ENCODE peak calls at places on chromosome 19, in five cellular contexts. F, Z, J, I and E are unnamed samples. For H3K9me3 and H3K4me1, the result is how much of the 10 kb centered on the place peaks cover.

GRCh38 chr19:30784850-30785459 is 412.8 kb downstream of the ZNF536 start:
- DNase-seq in F (peak), Z (peak), J (peak), I (peak), E (peak)

GRCh38 chr19:18008814-18009213 is 844 bp downstream of the ARRDC2 start:
- DNase-seq in F (no peak), Z (no peak), J (no peak), I (no peak), E (no peak)

GRCh38 chr19:35768082-35768421 is 7.3 kb upstream of the ARHGAP33 start:
- DNase-seq in F (no peak), Z (no peak), J (no peak), I (no peak), E (no peak)

GRCh38 chr19:18610556-18611326 is 1.9 kb upstream of the TMEM59L start:
- DNase-seq in F (no peak), Z (no peak), J (no peak), I (no peak), E (no peak)

GRCh38 chr19:8206147-8207087 is 2.8 kb upstream of the CERS4 start:
- DNase-seq in F (no peak), Z (no peak), J (no peak), I (no peak), E (no peak)

GRCh38 chr19:51702103-51702753 is 9.1 kb downstream of the SPACA6 start:
- DNase-seq in F (peak), Z (peak), J (peak), I (peak), E (peak)

GRCh38 chr19:19039901-19040300 is 6.5 kb downstream of the ARMC6 start:
- DNase-seq in F (no peak), Z (no peak), J (no peak), I (no peak), E (no peak)

GRCh38 chr19:13958043-13958442 is 5.7 kb downstream of the DCAF15 start:
- DNase-seq in F (no peak), Z (no peak), J (no peak), I (no peak), E (no peak)

GRCh38 chr19:18719541-18719940 is 36.1 kb downstream of the CRTC1 start:
- DNase-seq in F (no peak), Z (no peak), J (no peak), I (no peak), E (no peak)

GRCh38 chr19:48501446-48501960 is 10.1 kb downstream of the LMTK3 start:
- DNase-seq in F (no peak), Z (no peak), J (no peak), I (peak), E (peak)

GRCh38 chr19:10155834-10156233 is 36.1 kb upstream of the EIF3G start:
- DNase-seq in F (no peak), Z (no peak), J (peak), I (no peak), E (no peak)

GRCh38 chr19:41548954-41549688 is 26.8 kb upstream of the CEACAM21 start:
- DNase-seq in F (no peak), Z (peak), J (no peak), I (no peak), E (no peak)

GRCh38 chr19:38003427-38004099 is 96.6 kb downstream of the SIPA1L3 start:
- DNase-seq in F (peak), Z (peak), J (peak), I (no peak), E (peak)

GRCh38 chr19:51460164-51460992 is 2.1 kb upstream of the SIGLEC8 start:
- DNase-seq in F (no peak), Z (no peak), J (peak), I (no peak), E (no peak)

GRCh38 chr19:46859637-46860124 is 1.1 kb upstream of the ARHGAP35 start:
- DNase-seq in F (peak), Z (no peak), J (peak), I (peak), E (peak)

GRCh38 chr19:11064831-11065303 is 24.4 kb upstream of the LDLR start:
- DNase-seq in F (no peak), Z (no peak), J (no peak), I (peak), E (no peak)

GRCh38 chr19:41939861-41940442 is 11.7 kb upstream of the ERFL start:
- DNase-seq in F (no peak), Z (peak), J (no peak), I (peak), E (no peak)

GRCh38 chr19:37902668-37903067 is 3.7 kb downstream of the WDR87 start:
- DNase-seq in F (peak), Z (peak), J (peak), I (peak), E (peak)

GRCh38 chr19:17020823-17021222 is 5.8 kb downstream of the CPAMD8 start:
- DNase-seq in F (no peak), Z (no peak), J (no peak), I (no peak), E (no peak)

GRCh38 chr19:31270897-31271568 is 78.2 kb downstream of the TSHZ3 start:
- DNase-seq in F (no peak), Z (no peak), J (peak), I (no peak), E (no peak)

GRCh38 chr19:38653028-38653571 is 5.7 kb downstream of the ACTN4 start:
- DNase-seq in F (no peak), Z (no peak), J (peak), I (no peak), E (no peak)

GRCh38 chr19:40803857-40804782 is 5.1 kb downstream of the EGLN2 start:
- DNase-seq in F (peak), Z (peak), J (no peak), I (no peak), E (peak)

GRCh38 chr19:3289971-3290569 is 65.6 kb downstream of the CELF5 start:
- DNase-seq in F (no peak), Z (no peak), J (no peak), I (no peak), E (no peak)

GRCh38 chr19:47280183-47280797 is 5.6 kb downstream of the INAFM1 start:
- DNase-seq in F (no peak), Z (peak), J (no peak), I (peak), E (no peak)

GRCh38 chr19:4305253-4305612 is 835 bp downstream of the FSD1 start:
- DNase-seq in F (no peak), Z (no peak), J (no peak), I (no peak), E (no peak)

GRCh38 chr19:49799798-49800376 is 13.2 kb downstream of the FUZ start:
- DNase-seq in F (no peak), Z (no peak), J (no peak), I (no peak), E (no peak)

GRCh38 chr19:35120898-35121297 is 5.3 kb downstream of the FXYD3 start:
- DNase-seq in F (no peak), Z (no peak), J (no peak), I (no peak), E (no peak)

GRCh38 chr19:3612901-3613741 is 6.4 kb upstream of the TBXA2R start:
- DNase-seq in F (no peak), Z (no peak), J (no peak), I (no peak), E (no peak)

GRCh38 chr19:58482372-58482771 is 6.2 kb downstream of the ZNF446 start:
- DNase-seq in F (no peak), Z (no peak), J (no peak), I (no peak), E (no peak)

GRCh38 chr19:56596676-56597075 is 1.6 kb downstream of the ZNF71 start:
- DNase-seq in F (no peak), Z (no peak), J (no peak), I (no peak), E (no peak)
- H3K9me3 ChIP-seq in F (under half), Z (under half), J (under half), I (half or more), E (under half)

GRCh38 chr19:1274852-1275259 is 474 bp upstream of the FAM174C start:
- DNase-seq in F (no peak), Z (no peak), J (no peak), I (no peak), E (no peak)
- H3K4me1 ChIP-seq in F (half or more), Z (half or more), J (under half), I (under half), E (under half)

GRCh38 chr19:45419396-45419795 is 4.3 kb downstream of the ERCC1 start:
- DNase-seq in F (no peak), Z (peak), J (no peak), I (no peak), E (no peak)
- H3K4me3 ChIP-seq in F (no peak), Z (no peak), J (no peak), I (no peak), E (no peak)

GRCh38 chr19:22286151-22286810 is at the start of gene ZNF729:
- DNase-seq in F (no peak), Z (no peak), J (no peak), I (no peak), E (no peak)
- H3K9me3 ChIP-seq in F (under half), Z (under half), J (under half), I (under half), E (under half)

DNA sequence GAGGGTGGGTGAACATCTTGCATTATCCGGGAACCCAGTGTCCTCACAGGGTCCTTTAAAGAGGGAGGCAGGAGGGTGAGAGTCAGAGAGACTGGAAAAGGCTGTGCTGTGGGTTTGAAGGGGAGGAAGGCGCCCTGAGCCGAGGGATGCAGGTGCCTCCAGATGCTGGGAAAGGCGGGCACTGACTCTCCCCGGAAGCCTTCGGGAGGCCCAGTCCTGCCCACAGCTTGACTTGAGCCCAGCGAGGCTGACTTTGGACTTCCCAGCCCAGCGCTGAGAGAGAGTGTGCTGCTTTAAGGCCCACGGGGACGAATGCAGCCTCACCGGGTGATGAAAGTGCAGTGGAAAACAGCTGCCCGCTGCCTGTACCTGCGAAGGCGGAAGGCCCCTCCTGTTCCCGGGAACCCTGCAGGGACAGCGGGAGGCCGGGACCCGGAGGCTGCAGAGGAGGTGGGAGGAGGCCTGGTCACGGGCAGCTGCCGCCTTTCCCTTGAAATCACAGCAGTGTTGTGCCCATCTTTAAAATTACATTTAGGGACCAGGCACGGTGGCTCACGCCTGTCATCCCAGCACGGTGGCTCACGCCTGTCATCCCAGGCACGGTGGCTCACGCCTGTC is 16.1 kb downstream of the REXO1 start:
- DNase-seq in F (no peak), Z (no peak), J (no peak), I (no peak), E (no peak)
- H3K4me1 ChIP-seq in F (under half), Z (under half), J (under half), I (under half), E (under half)